ENCODE peak calls at places on chromosomes 5 and 9, in seven cellular contexts. O is coronary artery; B is HFF-Myc; X is neural progenitor cell; P is DND-41; A is CD8-positive, alpha-beta T cell; Z is GM13976. D is an unnamed sample.

GRCh38 chr5:177351392-177352329 is at the start of gene LMAN2:
- DNase-seq in O (peak; percentile 94), B (peak; percentile 92), X (peak; percentile 96), P (peak; percentile 96), A (peak; percentile 85), Z (peak; percentile 96), D (peak; percentile 80)

GRCh38 chr5:93570294-93571110 is 10.5 kb downstream of the NR2F1-AS1 start:
- DNase-seq in O (no peak), B (no peak), X (peak; percentile 67), P (no peak), A (no peak), Z (no peak), D (no peak)

GRCh38 chr5:132000677-132001453 is 10.6 kb downstream of the ACSL6 start:
- DNase-seq in O (no peak), B (no peak), X (no peak), P (peak; percentile 80), A (peak; percentile 30), Z (no peak), D (no peak)

GRCh38 chr9:135109650-135110049 is 22.2 kb downstream of the OLFM1 start:
- DNase-seq in O (no peak), B (no peak), X (no peak), P (no peak), A (no peak), Z (no peak), D (no peak)

GRCh38 chr9:134663753-134664415 is 22.3 kb downstream of the COL5A1 start:
- DNase-seq in O (no peak), B (no peak), X (no peak), P (no peak), A (no peak), Z (no peak), D (no peak)

GRCh38 chr9:34545497-34545896 is 22.7 kb upstream of the ENHO start:
- DNase-seq in O (no peak), B (no peak), X (no peak), P (no peak), A (no peak), Z (no peak), D (no peak)

GRCh38 chr9:26725573-26725972 is 167.0 kb downstream of the CAAP1 start:
- DNase-seq in O (no peak), B (no peak), X (no peak), P (no peak), A (no peak), Z (no peak), D (no peak)

GRCh38 chr9:124473310-124473709 is 23.1 kb downstream of the ADGRD2 start:
- DNase-seq in O (no peak), B (no peak), X (no peak), P (no peak), A (no peak), Z (no peak), D (no peak)

GRCh38 chr5:78268361-78268760 is 26.1 kb downstream of the AP3B1 start:
- DNase-seq in O (no peak), B (no peak), X (no peak), P (no peak), A (no peak), Z (no peak), D (no peak)

GRCh38 chr5:68287976-68288755 is 72.6 kb downstream of the PIK3R1 start:
- DNase-seq in O (peak; percentile 78), B (no peak), X (peak; percentile 84), P (peak; percentile 69), A (peak; percentile 31), Z (peak; percentile 75), D (no peak)

GRCh38 chr9:128912270-128912853 is 8.4 kb upstream of the PHYHD1 start:
- DNase-seq in O (no peak), B (no peak), X (peak; percentile 28), P (no peak), A (no peak), Z (no peak), D (no peak)

GRCh38 chr9:118674942-118675341 is 694.3 kb downstream of the BRINP1 start:
- DNase-seq in O (no peak), B (no peak), X (no peak), P (no peak), A (no peak), Z (no peak), D (no peak)

GRCh38 chr9:27726244-27727141 is 153.2 kb upstream of the C9orf72 start:
- DNase-seq in O (no peak), B (peak; percentile 25), X (peak; percentile 90), P (peak; percentile 42), A (peak; percentile 2), Z (no peak), D (no peak)

GRCh38 chr9:93634311-93635185 is 58.2 kb downstream of the PHF2 start:
- DNase-seq in O (peak; percentile 26), B (no peak), X (no peak), P (no peak), A (no peak), Z (no peak), D (no peak)

GRCh38 chr5:32583582-32584232 is 1.6 kb upstream of the SUB1 start:
- DNase-seq in O (no peak), B (no peak), X (no peak), P (no peak), A (no peak), Z (peak; percentile 68), D (no peak)

GRCh38 chr9:1018121-1018520 is 32.0 kb upstream of the DMRT2 start:
- DNase-seq in O (no peak), B (no peak), X (no peak), P (no peak), A (no peak), Z (no peak), D (no peak)

GRCh38 chr5:79563247-79563590 is 49.0 kb upstream of the TENT2 start:
- DNase-seq in O (no peak), B (no peak), X (no peak), P (no peak), A (no peak), Z (no peak), D (no peak)

GRCh38 chr9:79123419-79123818 is 448.3 kb upstream of the TLE4 start:
- DNase-seq in O (no peak), B (no peak), X (no peak), P (no peak), A (no peak), Z (no peak), D (no peak)

GRCh38 chr5:32029291-32029690 is 144.8 kb downstream of the GOLPH3 start:
- DNase-seq in O (no peak), B (no peak), X (no peak), P (no peak), A (no peak), Z (no peak), D (no peak)

GRCh38 chr9:133930046-133931015 is 61.8 kb downstream of the VAV2 start:
- DNase-seq in O (no peak), B (no peak), X (no peak), P (no peak), A (no peak), Z (no peak), D (no peak)

GRCh38 chr5:148014276-148014675 is 49.5 kb upstream of the SPINK5 start:
- DNase-seq in O (no peak), B (no peak), X (no peak), P (no peak), A (no peak), Z (no peak), D (no peak)

GRCh38 chr5:1021136-1021968 is 12.8 kb downstream of the NKD2 start:
- DNase-seq in O (no peak), B (peak; percentile 74), X (no peak), P (no peak), A (no peak), Z (no peak), D (no peak)

GRCh38 chr5:83474170-83474796 is 2.7 kb downstream of the VCAN start:
- DNase-seq in O (peak; percentile 96), B (peak; percentile 79), X (peak; percentile 94), P (no peak), A (no peak), Z (peak; percentile 77), D (no peak)

GRCh38 chr5:89037090-89037489 is 154.1 kb upstream of the MEF2C start:
- DNase-seq in O (no peak), B (no peak), X (no peak), P (no peak), A (no peak), Z (no peak), D (no peak)

DNA sequence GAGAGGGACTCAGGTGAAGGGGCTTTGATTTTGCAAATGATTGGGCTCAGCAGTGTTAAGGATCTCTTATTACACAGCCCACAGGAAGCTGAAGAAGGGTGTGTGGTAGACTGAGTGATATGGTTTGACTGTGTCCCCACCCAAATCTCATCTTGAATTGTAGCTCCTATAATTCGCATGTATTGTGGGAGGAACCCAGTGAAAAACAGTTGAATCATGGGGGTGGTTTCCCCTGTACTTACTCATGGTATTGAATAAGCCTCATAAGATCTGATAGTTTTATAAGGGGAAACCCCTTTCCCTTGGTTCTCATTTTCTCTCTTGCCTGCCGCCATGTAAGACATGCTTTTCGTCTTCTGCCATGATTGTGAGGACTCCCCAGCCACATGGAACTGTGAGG is 132.5 kb upstream of the FBXL7 start:
- DNase-seq in O (no peak), B (no peak), X (no peak), P (no peak), A (no peak), Z (no peak), D (no peak)
- TF ChIP-seq CTCF in O (no peak), B (no peak), X (no peak), P (no peak), A (no peak), Z (no peak), D (no peak)

DNA sequence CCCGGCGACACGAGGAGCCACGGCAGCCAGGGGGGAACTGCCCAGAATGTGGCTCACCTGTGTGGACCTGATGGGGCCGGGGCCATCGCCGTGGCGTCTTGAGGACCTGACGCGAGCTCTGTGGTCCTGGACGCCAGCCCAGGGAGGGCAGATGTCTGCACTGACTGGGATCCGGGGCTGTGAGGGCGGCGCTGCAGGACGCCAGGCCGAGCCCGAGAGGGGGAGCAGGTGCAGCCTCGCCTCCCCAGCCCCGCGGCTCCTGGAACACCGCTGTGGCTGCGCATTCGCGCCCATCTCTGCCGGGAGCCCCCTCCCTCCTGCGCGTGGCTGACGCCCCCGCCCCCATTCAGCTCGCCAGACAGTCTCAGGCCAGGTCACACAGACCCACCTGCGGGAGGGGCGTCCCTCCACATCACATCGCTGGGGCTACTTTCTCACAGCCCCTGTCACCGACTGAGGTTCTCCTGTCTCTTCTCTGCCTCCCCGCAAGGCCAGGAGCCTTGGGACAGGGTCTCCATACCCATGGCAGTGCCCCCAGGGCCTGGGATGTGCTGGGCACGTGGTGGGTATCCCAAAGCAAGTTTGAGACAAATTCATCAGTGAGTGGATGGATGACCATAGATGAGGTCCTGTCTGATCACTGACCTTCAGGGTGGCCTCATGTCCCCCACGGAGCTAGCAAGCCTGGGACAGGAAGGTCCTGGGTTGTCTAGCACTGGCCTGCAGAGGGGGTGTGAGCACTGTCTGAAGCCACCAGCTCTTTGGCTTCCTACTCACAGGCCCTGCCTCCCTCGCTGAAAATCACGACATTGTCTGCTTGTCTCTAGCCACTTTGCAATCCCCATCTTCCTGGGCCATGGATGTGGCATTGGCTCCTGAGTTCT is 47.3 kb downstream of the RASGEF1C start:
- DNase-seq in O (peak; percentile 64), B (no peak), X (peak; percentile 36), P (no peak), A (no peak), Z (peak; percentile 12), D (no peak)
- TF ChIP-seq CTCF in O (no peak), B (peak; percentile 6), X (peak; percentile 23), P (no peak), A (no peak), Z (no peak), D (no peak)

GRCh38 chr9:113011911-113012381 is at the start of gene ZNF883:
- DNase-seq in O (no peak), B (peak; percentile 33), X (peak; percentile 74), P (no peak), A (peak; percentile 4), Z (peak; percentile 9), D (no peak)
- TF ChIP-seq CTCF in O (no peak), B (no peak), X (peak; percentile 9), P (no peak), A (no peak), Z (no peak), D (no peak)

GRCh38 chr9:131020862-131021261 is 11.9 kb downstream of the LAMC3 start:
- DNase-seq in O (no peak), B (no peak), X (no peak), P (no peak), A (no peak), Z (no peak), D (no peak)
- TF ChIP-seq CTCF in O (no peak), B (no peak), X (no peak), P (no peak), A (no peak), Z (no peak), D (no peak)